ENCODE peak calls at places on chromosomes 13 and 19, in six cellular contexts. One of them, this sample, is unnamed.

GRCh38 chr13:40787062-40787461 is 2.3 kb upstream of the SLC25A15 start:
- DNase-seq in H9: peak; percentile 5
- DNase-seq in PC-3: no peak
- DNase-seq in thoracic aorta: no peak
- DNase-seq in suprapubic skin: no peak
- DNase-seq in left ventricle myocardium inferior: no peak
- DNase-seq in this sample: no peak

GRCh38 chr13:31044658-31045620 is 112.5 kb downstream of the TEX26 start:
- DNase-seq in H9: no peak
- DNase-seq in PC-3: peak; percentile 18
- DNase-seq in thoracic aorta: no peak
- DNase-seq in suprapubic skin: peak; percentile 12
- DNase-seq in left ventricle myocardium inferior: no peak
- DNase-seq in this sample: no peak

GRCh38 chr13:101139076-101139475 is 277.2 kb downstream of the NALCN start:
- DNase-seq in H9: no peak
- DNase-seq in PC-3: no peak
- DNase-seq in thoracic aorta: no peak
- DNase-seq in suprapubic skin: no peak
- DNase-seq in left ventricle myocardium inferior: no peak
- DNase-seq in this sample: no peak

GRCh38 chr19:35109395-35110112 is 6.1 kb upstream of the FXYD3 start:
- DNase-seq in H9: no peak
- DNase-seq in PC-3: no peak
- DNase-seq in thoracic aorta: no peak
- DNase-seq in suprapubic skin: no peak
- DNase-seq in left ventricle myocardium inferior: no peak
- DNase-seq in this sample: no peak

GRCh38 chr19:15022752-15023151 is 26.5 kb upstream of the CASP14 start:
- DNase-seq in H9: peak; percentile 34
- DNase-seq in PC-3: no peak
- DNase-seq in thoracic aorta: no peak
- DNase-seq in suprapubic skin: no peak
- DNase-seq in left ventricle myocardium inferior: no peak
- DNase-seq in this sample: no peak

GRCh38 chr19:46976845-46977320 is 42.8 kb upstream of the NPAS1 start:
- DNase-seq in H9: peak; percentile 70
- DNase-seq in PC-3: no peak
- DNase-seq in thoracic aorta: no peak
- DNase-seq in suprapubic skin: no peak
- DNase-seq in left ventricle myocardium inferior: peak; percentile 43
- DNase-seq in this sample: no peak

GRCh38 chr19:37594064-37594981 is at the start of the genes ZNF540 and ZNF571:
- DNase-seq in H9: peak; percentile 96
- DNase-seq in PC-3: peak; percentile 90
- DNase-seq in thoracic aorta: peak; percentile 84
- DNase-seq in suprapubic skin: peak; percentile 97
- DNase-seq in left ventricle myocardium inferior: peak; percentile 95
- DNase-seq in this sample: peak; percentile 95

GRCh38 chr13:39767791-39768564 is 112.5 kb downstream of the COG6 start:
- DNase-seq in H9: no peak
- DNase-seq in PC-3: no peak
- DNase-seq in thoracic aorta: no peak
- DNase-seq in suprapubic skin: no peak
- DNase-seq in left ventricle myocardium inferior: no peak
- DNase-seq in this sample: no peak

GRCh38 chr19:4399871-4400768 is at the start of gene SH3GL1:
- DNase-seq in H9: peak; percentile 91
- DNase-seq in PC-3: peak; percentile 80
- DNase-seq in thoracic aorta: peak; percentile 85
- DNase-seq in suprapubic skin: peak; percentile 97
- DNase-seq in left ventricle myocardium inferior: peak; percentile 91
- DNase-seq in this sample: no peak

GRCh38 chr13:98480915-98481510 is 95.9 kb downstream of the STK24 start:
- DNase-seq in H9: no peak
- DNase-seq in PC-3: no peak
- DNase-seq in thoracic aorta: no peak
- DNase-seq in suprapubic skin: no peak
- DNase-seq in left ventricle myocardium inferior: peak; percentile 60
- DNase-seq in this sample: no peak

GRCh38 chr13:55244991-55245644 is 1895.6 kb upstream of the PRR20A start:
- DNase-seq in H9: peak; percentile 71
- DNase-seq in PC-3: no peak
- DNase-seq in thoracic aorta: no peak
- DNase-seq in suprapubic skin: no peak
- DNase-seq in left ventricle myocardium inferior: no peak
- DNase-seq in this sample: no peak

GRCh38 chr19:35345671-35346111 is 2.0 kb upstream of the FFAR1 start:
- DNase-seq in H9: peak; percentile 6
- DNase-seq in PC-3: no peak
- DNase-seq in thoracic aorta: no peak
- DNase-seq in suprapubic skin: peak; percentile 68
- DNase-seq in left ventricle myocardium inferior: no peak
- DNase-seq in this sample: no peak

GRCh38 chr13:36820222-36820621 is 1.2 kb downstream of the RFXAP start:
- DNase-seq in H9: no peak
- DNase-seq in PC-3: no peak
- DNase-seq in thoracic aorta: no peak
- DNase-seq in suprapubic skin: no peak
- DNase-seq in left ventricle myocardium inferior: no peak
- DNase-seq in this sample: no peak

GRCh38 chr19:32373614-32374295 is 28.3 kb downstream of the ZNF507 start:
- DNase-seq in H9: no peak
- DNase-seq in PC-3: peak; percentile 96
- DNase-seq in thoracic aorta: peak; percentile 15
- DNase-seq in suprapubic skin: no peak
- DNase-seq in left ventricle myocardium inferior: no peak
- DNase-seq in this sample: no peak

GRCh38 chr13:30792257-30793000 is 57.1 kb downstream of the ALOX5AP start:
- DNase-seq in H9: peak; percentile 50
- DNase-seq in PC-3: peak; percentile 91
- DNase-seq in thoracic aorta: peak; percentile 38
- DNase-seq in suprapubic skin: no peak
- DNase-seq in left ventricle myocardium inferior: peak; percentile 77
- DNase-seq in this sample: no peak

GRCh38 chr13:108964601-108965000 is 335.2 kb downstream of the MYO16 start:
- DNase-seq in H9: no peak
- DNase-seq in PC-3: no peak
- DNase-seq in thoracic aorta: no peak
- DNase-seq in suprapubic skin: no peak
- DNase-seq in left ventricle myocardium inferior: no peak
- DNase-seq in this sample: no peak

GRCh38 chr19:48806518-48806817 is 4.4 kb downstream of the BCAT2 start:
- DNase-seq in H9: peak; percentile 83
- DNase-seq in PC-3: no peak
- DNase-seq in thoracic aorta: no peak
- DNase-seq in suprapubic skin: no peak
- DNase-seq in left ventricle myocardium inferior: no peak
- DNase-seq in this sample: no peak

GRCh38 chr13:32205426-32206096 is 109.6 kb downstream of the ZAR1L start:
- DNase-seq in H9: no peak
- DNase-seq in PC-3: no peak
- DNase-seq in thoracic aorta: no peak
- DNase-seq in suprapubic skin: no peak
- DNase-seq in left ventricle myocardium inferior: no peak
- DNase-seq in this sample: no peak

GRCh38 chr19:54320271-54320670 is 7.3 kb upstream of the LILRA5 start:
- DNase-seq in H9: no peak
- DNase-seq in PC-3: no peak
- DNase-seq in thoracic aorta: no peak
- DNase-seq in suprapubic skin: peak; percentile 13
- DNase-seq in left ventricle myocardium inferior: no peak
- DNase-seq in this sample: no peak

GRCh38 chr19:53158119-53158656 is 665 bp downstream of the ZNF347 start:
- DNase-seq in H9: peak; percentile 39
- DNase-seq in PC-3: peak; percentile 41
- DNase-seq in thoracic aorta: no peak
- DNase-seq in suprapubic skin: peak; percentile 78
- DNase-seq in left ventricle myocardium inferior: peak; percentile 32
- DNase-seq in this sample: no peak

GRCh38 chr19:53365899-53366493 is 491 bp downstream of the ZNF525 start:
- DNase-seq in H9: no peak
- DNase-seq in PC-3: peak; percentile 50
- DNase-seq in thoracic aorta: no peak
- DNase-seq in suprapubic skin: no peak
- DNase-seq in left ventricle myocardium inferior: peak; percentile 15
- DNase-seq in this sample: no peak

GRCh38 chr19:54561840-54562239 is 11.8 kb upstream of the LILRA2 start:
- DNase-seq in H9: no peak
- DNase-seq in PC-3: no peak
- DNase-seq in thoracic aorta: no peak
- DNase-seq in suprapubic skin: no peak
- DNase-seq in left ventricle myocardium inferior: no peak
- DNase-seq in this sample: no peak

GRCh38 chr19:55453861-55454260 is 7.6 kb downstream of the ISOC2 start:
- DNase-seq in H9: no peak
- DNase-seq in PC-3: no peak
- DNase-seq in thoracic aorta: no peak
- DNase-seq in suprapubic skin: no peak
- DNase-seq in left ventricle myocardium inferior: no peak
- DNase-seq in this sample: no peak

DNA sequence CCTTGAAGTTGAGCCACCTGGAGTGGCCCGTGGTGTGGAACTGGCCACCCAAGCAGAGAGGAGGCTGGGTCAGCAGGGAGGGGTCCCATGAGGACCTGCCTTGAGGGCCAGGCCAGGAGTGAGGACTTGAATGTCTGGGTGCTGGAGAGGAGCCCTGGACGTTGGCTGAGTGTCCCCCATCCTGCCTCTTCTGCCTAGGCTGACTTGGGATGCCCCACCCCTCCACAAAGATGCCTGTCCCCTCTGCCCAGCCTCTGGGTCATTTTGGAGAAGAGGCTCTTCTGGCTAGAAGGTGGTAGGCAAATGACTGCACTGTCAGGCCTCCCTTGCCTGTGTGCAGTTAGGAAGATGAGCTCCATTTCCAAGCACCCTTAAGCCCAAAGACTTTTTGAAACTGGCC is 1.7 kb downstream of the SSBP4 start:
- DNase-seq in H9: no peak
- DNase-seq in PC-3: no peak
- DNase-seq in thoracic aorta: no peak
- DNase-seq in suprapubic skin: no peak
- DNase-seq in left ventricle myocardium inferior: no peak
- DNase-seq in this sample: no peak
- H3K4me1 ChIP-seq in H9: peaks cover 8% of the 10 kb centered on the region
- H3K4me1 ChIP-seq in PC-3: peaks cover 37% of the 10 kb centered on the region
- H3K4me1 ChIP-seq in thoracic aorta: peaks cover 80% of the 10 kb centered on the region
- H3K4me1 ChIP-seq in suprapubic skin: peaks cover 89% of the 10 kb centered on the region
- H3K4me1 ChIP-seq in left ventricle myocardium inferior: peaks cover 85% of the 10 kb centered on the region
- H3K4me1 ChIP-seq in this sample: peaks cover 90% of the 10 kb centered on the region

GRCh38 chr13:110523838-110524237 is 37.7 kb downstream of the RAB20 start:
- DNase-seq in H9: no peak
- DNase-seq in PC-3: no peak
- DNase-seq in thoracic aorta: no peak
- DNase-seq in suprapubic skin: no peak
- DNase-seq in left ventricle myocardium inferior: no peak
- DNase-seq in this sample: no peak
- H3K4me1 ChIP-seq in H9: peaks cover 2% of the 10 kb centered on the region
- H3K4me1 ChIP-seq in PC-3: peaks cover 18% of the 10 kb centered on the region
- H3K4me1 ChIP-seq in thoracic aorta: peaks cover 99% of the 10 kb centered on the region
- H3K4me1 ChIP-seq in suprapubic skin: peaks cover 51% of the 10 kb centered on the region
- H3K4me1 ChIP-seq in left ventricle myocardium inferior: peaks cover 80% of the 10 kb centered on the region
- H3K4me1 ChIP-seq in this sample: peaks cover 29% of the 10 kb centered on the region

DNA sequence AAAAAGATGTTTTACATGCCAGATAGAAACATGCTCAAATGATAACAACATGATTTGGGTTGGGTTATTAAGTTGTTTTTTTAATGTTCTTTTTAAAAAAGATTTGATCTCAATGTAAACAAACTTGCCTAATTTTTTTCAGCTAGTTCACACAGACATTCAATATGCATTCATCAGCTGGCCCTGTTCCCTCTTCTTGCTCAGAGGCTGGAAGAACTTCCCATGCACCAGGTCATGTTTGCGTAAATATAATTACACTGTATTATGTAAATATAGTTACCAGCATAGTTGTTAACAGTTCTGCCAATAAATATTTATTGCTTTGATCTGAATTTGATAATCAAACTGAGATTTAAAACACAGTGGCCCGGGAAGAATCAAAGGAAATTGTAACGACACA is 70.6 kb downstream of the ATP11A start:
- DNase-seq in H9: no peak
- DNase-seq in PC-3: peak; percentile 58
- DNase-seq in thoracic aorta: no peak
- DNase-seq in suprapubic skin: no peak
- DNase-seq in left ventricle myocardium inferior: no peak
- DNase-seq in this sample: no peak
- H3K4me1 ChIP-seq in H9: no peaks in the 10 kb centered on the region
- H3K4me1 ChIP-seq in PC-3: peaks cover 12% of the 10 kb centered on the region
- H3K4me1 ChIP-seq in thoracic aorta: no peaks in the 10 kb centered on the region
- H3K4me1 ChIP-seq in suprapubic skin: no peaks in the 10 kb centered on the region
- H3K4me1 ChIP-seq in left ventricle myocardium inferior: peaks cover 37% of the 10 kb centered on the region
- H3K4me1 ChIP-seq in this sample: no peaks in the 10 kb centered on the region

GRCh38 chr19:1243768-1244692 is 2.5 kb downstream of the ATP5F1D start:
- DNase-seq in H9: peak; percentile 90
- DNase-seq in PC-3: peak; percentile 72
- DNase-seq in thoracic aorta: no peak
- DNase-seq in suprapubic skin: peak; percentile 94
- DNase-seq in left ventricle myocardium inferior: peak; percentile 87
- DNase-seq in this sample: no peak
- H3K4me1 ChIP-seq in H9: no peaks in the 10 kb centered on the region
- H3K4me1 ChIP-seq in PC-3: peaks cover 37% of the 10 kb centered on the region
- H3K4me1 ChIP-seq in thoracic aorta: peaks cover 75% of the 10 kb centered on the region
- H3K4me1 ChIP-seq in suprapubic skin: peaks cover 85% of the 10 kb centered on the region
- H3K4me1 ChIP-seq in left ventricle myocardium inferior: peaks cover 92% of the 10 kb centered on the region
- H3K4me1 ChIP-seq in this sample: peaks cover 76% of the 10 kb centered on the region

This sample was measured in vagina.